ENCODE peak calls at places on chromosomes 11 and 22, in seven cellular contexts. One of them, this sample, is unnamed.

GRCh38 chr22:29308791-29309262 is 2.4 kb downstream of the GAS2L1 start:
- DNase-seq in H1: peak
- DNase-seq in GM12878: no peak
- DNase-seq in SK-N-SH: peak
- DNase-seq in HepG2: no peak
- DNase-seq in HCT116: no peak
- DNase-seq in K562: no peak
- DNase-seq in this sample: no peak

GRCh38 chr11:86588566-86589090 is 83.8 kb downstream of the ME3 start:
- DNase-seq in HCT116: no peak
- DNase-seq in H1: no peak
- DNase-seq in SK-N-SH: no peak
- DNase-seq in GM12878: no peak
- DNase-seq in K562: no peak
- DNase-seq in HepG2: no peak
- DNase-seq in this sample: no peak

GRCh38 chr11:104609297-104609696 is 289.0 kb downstream of the CASP12 start:
- DNase-seq in SK-N-SH: peak
- DNase-seq in H1: no peak
- DNase-seq in GM12878: no peak
- DNase-seq in K562: no peak
- DNase-seq in HepG2: peak
- DNase-seq in HCT116: peak
- DNase-seq in this sample: peak

GRCh38 chr11:14259186-14259784 is 99.7 kb downstream of the RRAS2 start:
- DNase-seq in K562: no peak
- DNase-seq in H1: peak
- DNase-seq in GM12878: no peak
- DNase-seq in HepG2: no peak
- DNase-seq in HCT116: no peak
- DNase-seq in SK-N-SH: no peak
- DNase-seq in this sample: no peak

GRCh38 chr11:33016654-33017053 is 976 bp downstream of the DEPDC7 start:
- DNase-seq in HepG2: no peak
- DNase-seq in GM12878: no peak
- DNase-seq in K562: no peak
- DNase-seq in SK-N-SH: no peak
- DNase-seq in H1: no peak
- DNase-seq in HCT116: no peak
- DNase-seq in this sample: no peak

GRCh38 chr22:33438273-33438672 is 380.1 kb upstream of the SYN3 start:
- DNase-seq in K562: no peak
- DNase-seq in H1: no peak
- DNase-seq in HCT116: no peak
- DNase-seq in HepG2: no peak
- DNase-seq in SK-N-SH: no peak
- DNase-seq in GM12878: no peak
- DNase-seq in this sample: no peak

GRCh38 chr11:131217313-131218297 is 152.8 kb upstream of the NTM start:
- DNase-seq in K562: no peak
- DNase-seq in HCT116: no peak
- DNase-seq in H1: no peak
- DNase-seq in GM12878: no peak
- DNase-seq in HepG2: no peak
- DNase-seq in SK-N-SH: no peak
- DNase-seq in this sample: no peak

GRCh38 chr22:44133161-44133560 is 47.6 kb upstream of the PARVG start:
- DNase-seq in HepG2: no peak
- DNase-seq in H1: no peak
- DNase-seq in HCT116: no peak
- DNase-seq in GM12878: no peak
- DNase-seq in K562: no peak
- DNase-seq in SK-N-SH: no peak
- DNase-seq in this sample: no peak

GRCh38 chr22:41274856-41275255 is 11.1 kb downstream of the RANGAP1 start:
- DNase-seq in HepG2: no peak
- DNase-seq in HCT116: no peak
- DNase-seq in SK-N-SH: no peak
- DNase-seq in H1: no peak
- DNase-seq in GM12878: no peak
- DNase-seq in K562: no peak
- DNase-seq in this sample: no peak

GRCh38 chr11:77413850-77414249 is 60.0 kb downstream of the PAK1 start:
- DNase-seq in K562: no peak
- DNase-seq in GM12878: no peak
- DNase-seq in HepG2: no peak
- DNase-seq in H1: no peak
- DNase-seq in SK-N-SH: no peak
- DNase-seq in HCT116: no peak
- DNase-seq in this sample: peak

GRCh38 chr11:33063326-33063775 is 24.0 kb downstream of the TCP11L1 start:
- DNase-seq in HepG2: no peak
- DNase-seq in HCT116: no peak
- DNase-seq in K562: no peak
- DNase-seq in GM12878: peak
- DNase-seq in H1: no peak
- DNase-seq in SK-N-SH: no peak
- DNase-seq in this sample: no peak

GRCh38 chr11:96263361-96263763 is 79.6 kb downstream of the MAML2 start:
- DNase-seq in SK-N-SH: no peak
- DNase-seq in HCT116: no peak
- DNase-seq in HepG2: peak
- DNase-seq in K562: no peak
- DNase-seq in GM12878: no peak
- DNase-seq in H1: no peak
- DNase-seq in this sample: no peak

GRCh38 chr11:118343981-118344521 is at the start of gene CD3G:
- DNase-seq in K562: no peak
- DNase-seq in HCT116: no peak
- DNase-seq in GM12878: no peak
- DNase-seq in HepG2: no peak
- DNase-seq in SK-N-SH: no peak
- DNase-seq in H1: no peak
- DNase-seq in this sample: no peak

GRCh38 chr11:45551181-45551580 is 114.2 kb downstream of the CHST1 start:
- DNase-seq in HCT116: no peak
- DNase-seq in SK-N-SH: no peak
- DNase-seq in K562: no peak
- DNase-seq in GM12878: no peak
- DNase-seq in H1: no peak
- DNase-seq in HepG2: no peak
- DNase-seq in this sample: no peak

GRCh38 chr11:114953039-114953438 is 274.7 kb downstream of the NXPE2 start:
- DNase-seq in HCT116: no peak
- DNase-seq in GM12878: no peak
- DNase-seq in K562: peak
- DNase-seq in H1: no peak
- DNase-seq in SK-N-SH: peak
- DNase-seq in HepG2: no peak
- DNase-seq in this sample: peak

GRCh38 chr11:94796863-94797262 is 28.7 kb downstream of the AMOTL1 start:
- DNase-seq in SK-N-SH: no peak
- DNase-seq in HepG2: no peak
- DNase-seq in GM12878: no peak
- DNase-seq in H1: no peak
- DNase-seq in K562: no peak
- DNase-seq in HCT116: no peak
- DNase-seq in this sample: no peak

GRCh38 chr11:134753805-134754130 is 341.7 kb upstream of the B3GAT1 start:
- DNase-seq in K562: no peak
- DNase-seq in HCT116: no peak
- DNase-seq in SK-N-SH: no peak
- DNase-seq in GM12878: no peak
- DNase-seq in HepG2: no peak
- DNase-seq in H1: no peak
- DNase-seq in this sample: no peak
- TF ChIP-seq JUND in K562: no peak
- TF ChIP-seq JUND in HCT116: no peak
- TF ChIP-seq JUND in SK-N-SH: no peak
- TF ChIP-seq JUND in GM12878: no peak
- TF ChIP-seq JUND in HepG2: no peak
- TF ChIP-seq JUND in H1: no peak
- TF ChIP-seq JUND in this sample: no peak

GRCh38 chr11:126948563-126948962 is 52.0 kb downstream of the KIRREL3 start:
- DNase-seq in H1: no peak
- DNase-seq in GM12878: no peak
- DNase-seq in HepG2: no peak
- DNase-seq in SK-N-SH: no peak
- DNase-seq in HCT116: no peak
- DNase-seq in K562: no peak
- DNase-seq in this sample: no peak
- TF ChIP-seq JUND in H1: no peak
- TF ChIP-seq JUND in GM12878: no peak
- TF ChIP-seq JUND in HepG2: no peak
- TF ChIP-seq JUND in SK-N-SH: no peak
- TF ChIP-seq JUND in HCT116: no peak
- TF ChIP-seq JUND in K562: no peak
- TF ChIP-seq JUND in this sample: no peak

GRCh38 chr11:47507016-47507631 is 45.8 kb downstream of the CELF1 start:
- DNase-seq in HCT116: no peak
- DNase-seq in SK-N-SH: no peak
- DNase-seq in GM12878: peak
- DNase-seq in H1: no peak
- DNase-seq in K562: no peak
- DNase-seq in HepG2: no peak
- DNase-seq in this sample: no peak

GRCh38 chr11:47508595-47509555 is 44.1 kb downstream of the CELF1 start:
- DNase-seq in SK-N-SH: no peak
- DNase-seq in HepG2: no peak
- DNase-seq in K562: no peak
- DNase-seq in GM12878: no peak
- DNase-seq in H1: no peak
- DNase-seq in HCT116: no peak
- DNase-seq in this sample: no peak

GRCh38 chr11:47510231-47510630 is 42.7 kb downstream of the CELF1 start:
- DNase-seq in SK-N-SH: no peak
- DNase-seq in HCT116: no peak
- DNase-seq in HepG2: no peak
- DNase-seq in H1: no peak
- DNase-seq in K562: no peak
- DNase-seq in GM12878: no peak
- DNase-seq in this sample: no peak

GRCh38 chr11:47506363-47506762 is 46.6 kb downstream of the CELF1 start:
- DNase-seq in H1: no peak
- DNase-seq in HepG2: no peak
- DNase-seq in HCT116: no peak
- DNase-seq in GM12878: no peak
- DNase-seq in K562: no peak
- DNase-seq in SK-N-SH: no peak
- DNase-seq in this sample: no peak

DNA sequence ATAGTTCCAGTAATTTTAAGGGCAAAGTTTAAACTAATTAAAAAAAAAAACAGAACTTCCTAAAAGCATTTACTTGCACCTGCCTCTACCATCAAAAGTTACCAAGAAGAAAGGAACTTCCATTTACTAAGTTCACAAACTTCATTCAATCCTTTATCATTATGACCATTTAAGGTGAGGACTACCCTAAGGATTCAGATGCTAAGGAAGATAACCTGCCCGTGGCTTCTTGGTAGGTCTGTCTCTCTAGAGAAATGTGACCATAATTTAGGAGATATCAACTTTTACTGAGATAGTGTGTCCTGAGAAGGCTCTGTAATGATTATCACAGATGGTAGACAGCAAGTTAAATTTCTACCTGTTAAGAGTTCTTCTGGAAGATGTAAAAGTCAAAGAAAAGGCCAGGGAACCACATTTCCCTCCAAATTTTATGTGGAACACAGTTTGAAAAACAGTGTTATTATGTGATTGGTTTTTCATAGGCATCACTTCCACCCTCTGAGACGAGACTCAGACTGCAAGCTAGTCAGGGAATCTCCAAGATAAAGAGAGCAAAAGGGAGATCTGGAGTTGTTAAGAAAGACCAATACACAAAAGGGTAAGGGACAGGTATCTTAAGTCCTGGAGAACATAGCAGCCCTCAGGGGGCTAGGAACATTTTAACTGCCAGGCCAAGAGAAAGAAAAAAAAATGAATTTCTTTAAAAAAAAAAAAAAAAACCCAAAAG is 44.9 kb downstream of the CELF1 start:
- DNase-seq in H1: no peak
- DNase-seq in HCT116: no peak
- DNase-seq in HepG2: no peak
- DNase-seq in K562: peak
- DNase-seq in GM12878: no peak
- DNase-seq in SK-N-SH: no peak
- DNase-seq in this sample: no peak
- TF ChIP-seq JUND in H1: no peak
- TF ChIP-seq JUND in HCT116: no peak
- TF ChIP-seq JUND in HepG2: no peak
- TF ChIP-seq JUND in K562: no peak
- TF ChIP-seq JUND in GM12878: no peak
- TF ChIP-seq JUND in SK-N-SH: no peak
- TF ChIP-seq JUND in this sample: no peak

GRCh38 chr22:50531546-50532352 is 1.9 kb upstream of the TYMP start:
- DNase-seq in HepG2: no peak
- DNase-seq in H1: peak
- DNase-seq in HCT116: no peak
- DNase-seq in GM12878: no peak
- DNase-seq in SK-N-SH: peak
- DNase-seq in K562: no peak
- DNase-seq in this sample: peak
- TF ChIP-seq JUND in HepG2: no peak
- TF ChIP-seq JUND in H1: no peak
- TF ChIP-seq JUND in HCT116: no peak
- TF ChIP-seq JUND in GM12878: no peak
- TF ChIP-seq JUND in SK-N-SH: no peak
- TF ChIP-seq JUND in K562: no peak
- TF ChIP-seq JUND in this sample: no peak

DNA sequence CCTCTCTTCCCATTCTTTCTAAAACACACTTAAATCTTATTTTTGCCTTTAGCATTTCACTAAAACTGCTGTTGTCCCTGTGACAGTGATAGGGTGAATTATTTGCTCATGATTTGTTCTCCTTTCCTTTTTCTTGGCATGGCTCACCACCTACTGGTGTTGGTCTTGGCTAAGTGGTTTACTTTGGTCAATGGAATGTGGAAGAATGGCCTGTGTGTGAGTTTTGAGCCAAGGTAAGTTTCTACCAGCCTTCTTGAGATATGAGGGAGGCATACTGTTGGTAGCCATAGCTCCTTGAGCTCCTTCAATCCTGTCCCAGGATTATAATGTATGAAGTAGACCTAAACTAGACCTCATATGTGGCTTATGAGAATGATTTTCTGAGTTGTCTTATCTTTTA is 506.3 kb upstream of the RAG2 start:
- DNase-seq in HepG2: no peak
- DNase-seq in K562: no peak
- DNase-seq in GM12878: no peak
- DNase-seq in HCT116: no peak
- DNase-seq in H1: no peak
- DNase-seq in SK-N-SH: no peak
- DNase-seq in this sample: no peak
- TF ChIP-seq JUND in HepG2: no peak
- TF ChIP-seq JUND in K562: no peak
- TF ChIP-seq JUND in GM12878: no peak
- TF ChIP-seq JUND in HCT116: no peak
- TF ChIP-seq JUND in H1: no peak
- TF ChIP-seq JUND in SK-N-SH: no peak
- TF ChIP-seq JUND in this sample: no peak

GRCh38 chr11:35236667-35237003 is 97.7 kb downstream of the CD44 start:
- DNase-seq in HepG2: no peak
- DNase-seq in HCT116: no peak
- DNase-seq in H1: no peak
- DNase-seq in GM12878: no peak
- DNase-seq in SK-N-SH: no peak
- DNase-seq in K562: no peak
- DNase-seq in this sample: no peak
- TF ChIP-seq JUND in HepG2: no peak
- TF ChIP-seq JUND in HCT116: peak
- TF ChIP-seq JUND in H1: no peak
- TF ChIP-seq JUND in GM12878: no peak
- TF ChIP-seq JUND in SK-N-SH: no peak
- TF ChIP-seq JUND in K562: no peak
- TF ChIP-seq JUND in this sample: no peak